ENCODE peak calls at places on chromosomes 6 and 20, in ten cellular contexts. One of them, this sample, is unnamed.

GRCh38 chr20:47761478-47762047 is 23.7 kb downstream of the SULF2 start:
- DNase-seq in NCI-H460: no peak
- DNase-seq in KBM-7: no peak
- DNase-seq in amniotic stem cell: no peak
- DNase-seq in GM13976: no peak
- DNase-seq in stomach: no peak
- DNase-seq in fibroblast of lung: no peak
- DNase-seq in mesenchymal stem cell: no peak
- DNase-seq in NB4: no peak
- DNase-seq in H7: peak; percentile 61
- DNase-seq in this sample: no peak

GRCh38 chr6:42845327-42845694 is 34.1 kb upstream of the RPL7L1 start:
- DNase-seq in NCI-H460: no peak
- DNase-seq in GM13976: no peak
- DNase-seq in amniotic stem cell: no peak
- DNase-seq in KBM-7: no peak
- DNase-seq in fibroblast of lung: no peak
- DNase-seq in mesenchymal stem cell: no peak
- DNase-seq in H7: no peak
- DNase-seq in NB4: no peak
- DNase-seq in stomach: no peak
- DNase-seq in this sample: no peak

GRCh38 chr20:10309326-10309725 is 90.7 kb downstream of the SNAP25 start:
- DNase-seq in KBM-7: no peak
- DNase-seq in mesenchymal stem cell: peak; percentile 81
- DNase-seq in H7: no peak
- DNase-seq in NB4: no peak
- DNase-seq in GM13976: no peak
- DNase-seq in NCI-H460: no peak
- DNase-seq in fibroblast of lung: peak; percentile 99
- DNase-seq in amniotic stem cell: peak; percentile 60
- DNase-seq in stomach: no peak
- DNase-seq in this sample: no peak

GRCh38 chr20:56630086-56630493 is 984 bp downstream of the TFAP2C start:
- DNase-seq in H7: peak; percentile 98
- DNase-seq in NCI-H460: peak; percentile 67
- DNase-seq in KBM-7: peak; percentile 50
- DNase-seq in fibroblast of lung: peak; percentile 72
- DNase-seq in amniotic stem cell: peak; percentile 75
- DNase-seq in GM13976: peak; percentile 51
- DNase-seq in NB4: peak; percentile 91
- DNase-seq in mesenchymal stem cell: peak; percentile 85
- DNase-seq in stomach: peak; percentile 43
- DNase-seq in this sample: no peak

GRCh38 chr20:51185277-51185676 is 162.4 kb upstream of the KCNG1 start:
- DNase-seq in NCI-H460: no peak
- DNase-seq in amniotic stem cell: no peak
- DNase-seq in NB4: no peak
- DNase-seq in mesenchymal stem cell: no peak
- DNase-seq in fibroblast of lung: no peak
- DNase-seq in KBM-7: no peak
- DNase-seq in H7: peak; percentile 18
- DNase-seq in stomach: no peak
- DNase-seq in GM13976: no peak
- DNase-seq in this sample: no peak

GRCh38 chr6:154689654-154690053 is 43.6 kb upstream of the SCAF8 start:
- DNase-seq in stomach: no peak
- DNase-seq in NB4: no peak
- DNase-seq in mesenchymal stem cell: no peak
- DNase-seq in GM13976: no peak
- DNase-seq in NCI-H460: no peak
- DNase-seq in amniotic stem cell: no peak
- DNase-seq in KBM-7: no peak
- DNase-seq in fibroblast of lung: no peak
- DNase-seq in H7: no peak
- DNase-seq in this sample: no peak

GRCh38 chr20:41095110-41095969 is 42.0 kb upstream of the PLCG1 start:
- DNase-seq in KBM-7: peak; percentile 75
- DNase-seq in stomach: peak; percentile 62
- DNase-seq in GM13976: peak; percentile 55
- DNase-seq in NCI-H460: peak; percentile 54
- DNase-seq in fibroblast of lung: peak; percentile 41
- DNase-seq in NB4: peak; percentile 73
- DNase-seq in H7: peak; percentile 61
- DNase-seq in mesenchymal stem cell: peak; percentile 71
- DNase-seq in amniotic stem cell: peak; percentile 53
- DNase-seq in this sample: peak; percentile 74

GRCh38 chr20:8431538-8432434 is 299.7 kb downstream of the PLCB1 start:
- DNase-seq in NB4: no peak
- DNase-seq in fibroblast of lung: no peak
- DNase-seq in NCI-H460: no peak
- DNase-seq in GM13976: no peak
- DNase-seq in stomach: no peak
- DNase-seq in amniotic stem cell: no peak
- DNase-seq in KBM-7: no peak
- DNase-seq in mesenchymal stem cell: no peak
- DNase-seq in H7: no peak
- DNase-seq in this sample: no peak

GRCh38 chr6:36309900-36310299 is 26.8 kb downstream of the BNIP5 start:
- DNase-seq in NB4: no peak
- DNase-seq in fibroblast of lung: no peak
- DNase-seq in stomach: no peak
- DNase-seq in amniotic stem cell: no peak
- DNase-seq in GM13976: no peak
- DNase-seq in H7: no peak
- DNase-seq in mesenchymal stem cell: no peak
- DNase-seq in NCI-H460: no peak
- DNase-seq in KBM-7: no peak
- DNase-seq in this sample: no peak

GRCh38 chr20:49405062-49405683 is 77.3 kb downstream of the KCNB1 start:
- DNase-seq in KBM-7: no peak
- DNase-seq in H7: no peak
- DNase-seq in NB4: no peak
- DNase-seq in NCI-H460: no peak
- DNase-seq in fibroblast of lung: no peak
- DNase-seq in mesenchymal stem cell: no peak
- DNase-seq in amniotic stem cell: no peak
- DNase-seq in stomach: no peak
- DNase-seq in GM13976: no peak
- DNase-seq in this sample: no peak

GRCh38 chr6:137933696-137934095 is 66.6 kb downstream of the TNFAIP3 start:
- DNase-seq in GM13976: no peak
- DNase-seq in mesenchymal stem cell: no peak
- DNase-seq in NB4: no peak
- DNase-seq in H7: no peak
- DNase-seq in amniotic stem cell: no peak
- DNase-seq in NCI-H460: no peak
- DNase-seq in stomach: no peak
- DNase-seq in fibroblast of lung: peak; percentile 82
- DNase-seq in KBM-7: no peak
- DNase-seq in this sample: no peak

GRCh38 chr6:144745434-144745833 is 460.3 kb downstream of the UTRN start:
- DNase-seq in KBM-7: no peak
- DNase-seq in H7: no peak
- DNase-seq in mesenchymal stem cell: no peak
- DNase-seq in NB4: no peak
- DNase-seq in GM13976: no peak
- DNase-seq in amniotic stem cell: no peak
- DNase-seq in fibroblast of lung: no peak
- DNase-seq in NCI-H460: no peak
- DNase-seq in stomach: no peak
- DNase-seq in this sample: no peak

GRCh38 chr20:31671324-31671723 is 33.6 kb downstream of the COX4I2 start:
- DNase-seq in stomach: no peak
- DNase-seq in H7: no peak
- DNase-seq in GM13976: no peak
- DNase-seq in fibroblast of lung: no peak
- DNase-seq in NB4: no peak
- DNase-seq in amniotic stem cell: no peak
- DNase-seq in NCI-H460: no peak
- DNase-seq in KBM-7: no peak
- DNase-seq in mesenchymal stem cell: no peak
- DNase-seq in this sample: no peak

GRCh38 chr6:121247386-121247785 is 86.9 kb downstream of the TBC1D32 start:
- DNase-seq in NB4: no peak
- DNase-seq in GM13976: no peak
- DNase-seq in mesenchymal stem cell: peak; percentile 83
- DNase-seq in fibroblast of lung: peak; percentile 87
- DNase-seq in amniotic stem cell: no peak
- DNase-seq in H7: no peak
- DNase-seq in KBM-7: no peak
- DNase-seq in stomach: no peak
- DNase-seq in NCI-H460: no peak
- DNase-seq in this sample: no peak

GRCh38 chr6:166008441-166009369 is 158.9 kb downstream of the TBXT start:
- DNase-seq in amniotic stem cell: no peak
- DNase-seq in mesenchymal stem cell: peak; percentile 84
- DNase-seq in NB4: no peak
- DNase-seq in fibroblast of lung: peak; percentile 71
- DNase-seq in KBM-7: no peak
- DNase-seq in NCI-H460: peak; percentile 96
- DNase-seq in GM13976: no peak
- DNase-seq in stomach: no peak
- DNase-seq in H7: peak; percentile 78
- DNase-seq in this sample: no peak

GRCh38 chr6:144515761-144516160 is 230.6 kb downstream of the UTRN start:
- DNase-seq in NCI-H460: no peak
- DNase-seq in H7: no peak
- DNase-seq in fibroblast of lung: peak; percentile 11
- DNase-seq in NB4: no peak
- DNase-seq in stomach: no peak
- DNase-seq in mesenchymal stem cell: no peak
- DNase-seq in GM13976: no peak
- DNase-seq in amniotic stem cell: no peak
- DNase-seq in KBM-7: no peak
- DNase-seq in this sample: no peak

GRCh38 chr6:71139249-71139648 is 149.4 kb upstream of the OGFRL1 start:
- DNase-seq in fibroblast of lung: peak; percentile 76
- DNase-seq in NB4: no peak
- DNase-seq in amniotic stem cell: no peak
- DNase-seq in NCI-H460: no peak
- DNase-seq in KBM-7: no peak
- DNase-seq in GM13976: no peak
- DNase-seq in stomach: no peak
- DNase-seq in mesenchymal stem cell: peak; percentile 45
- DNase-seq in H7: no peak
- DNase-seq in this sample: no peak

GRCh38 chr6:105269390-105269789 is 89.6 kb upstream of the POPDC3 start:
- DNase-seq in NCI-H460: no peak
- DNase-seq in H7: no peak
- DNase-seq in KBM-7: no peak
- DNase-seq in GM13976: no peak
- DNase-seq in fibroblast of lung: no peak
- DNase-seq in amniotic stem cell: no peak
- DNase-seq in stomach: no peak
- DNase-seq in NB4: no peak
- DNase-seq in mesenchymal stem cell: no peak
- DNase-seq in this sample: no peak

GRCh38 chr20:41304002-41304401 is 13.5 kb downstream of the ZHX3 start:
- DNase-seq in amniotic stem cell: no peak
- DNase-seq in NB4: no peak
- DNase-seq in NCI-H460: no peak
- DNase-seq in KBM-7: peak; percentile 50
- DNase-seq in H7: no peak
- DNase-seq in mesenchymal stem cell: no peak
- DNase-seq in stomach: no peak
- DNase-seq in GM13976: no peak
- DNase-seq in fibroblast of lung: no peak
- DNase-seq in this sample: no peak

GRCh38 chr6:54135665-54136370 is 24.6 kb downstream of the MLIP start:
- DNase-seq in fibroblast of lung: peak; percentile 73
- DNase-seq in H7: no peak
- DNase-seq in amniotic stem cell: no peak
- DNase-seq in mesenchymal stem cell: peak; percentile 47
- DNase-seq in GM13976: no peak
- DNase-seq in KBM-7: no peak
- DNase-seq in stomach: no peak
- DNase-seq in NB4: no peak
- DNase-seq in NCI-H460: peak; percentile 31
- DNase-seq in this sample: no peak

GRCh38 chr6:137637161-137637560 is 143.0 kb upstream of the OLIG3 start:
- DNase-seq in mesenchymal stem cell: peak; percentile 95
- DNase-seq in KBM-7: peak; percentile 17
- DNase-seq in H7: no peak
- DNase-seq in NB4: peak; percentile 78
- DNase-seq in stomach: no peak
- DNase-seq in NCI-H460: peak; percentile 11
- DNase-seq in fibroblast of lung: peak; percentile 99
- DNase-seq in amniotic stem cell: peak; percentile 63
- DNase-seq in GM13976: no peak
- DNase-seq in this sample: peak; percentile 82

GRCh38 chr6:168968228-168968627 is 285.4 kb downstream of the THBS2 start:
- DNase-seq in NCI-H460: no peak
- DNase-seq in mesenchymal stem cell: peak; percentile 10
- DNase-seq in stomach: no peak
- DNase-seq in fibroblast of lung: peak; percentile 91
- DNase-seq in GM13976: no peak
- DNase-seq in H7: no peak
- DNase-seq in NB4: peak; percentile 25
- DNase-seq in amniotic stem cell: peak; percentile 14
- DNase-seq in KBM-7: peak; percentile 84
- DNase-seq in this sample: no peak

GRCh38 chr6:167151648-167152047 is 6.1 kb downstream of the GPR31 start:
- DNase-seq in mesenchymal stem cell: no peak
- DNase-seq in KBM-7: no peak
- DNase-seq in amniotic stem cell: no peak
- DNase-seq in GM13976: no peak
- DNase-seq in fibroblast of lung: no peak
- DNase-seq in NCI-H460: no peak
- DNase-seq in H7: no peak
- DNase-seq in stomach: no peak
- DNase-seq in NB4: peak; percentile 46
- DNase-seq in this sample: no peak

GRCh38 chr6:117555882-117556498 is 46.3 kb downstream of the GOPC start:
- DNase-seq in stomach: peak; percentile 66
- DNase-seq in H7: no peak
- DNase-seq in NCI-H460: peak; percentile 28
- DNase-seq in mesenchymal stem cell: peak; percentile 54
- DNase-seq in KBM-7: peak; percentile 47
- DNase-seq in fibroblast of lung: no peak
- DNase-seq in amniotic stem cell: no peak
- DNase-seq in NB4: peak; percentile 53
- DNase-seq in GM13976: no peak
- DNase-seq in this sample: peak; percentile 64

GRCh38 chr6:99492137-99492536 is 23.1 kb downstream of the USP45 start:
- DNase-seq in KBM-7: no peak
- DNase-seq in NB4: no peak
- DNase-seq in amniotic stem cell: no peak
- DNase-seq in mesenchymal stem cell: no peak
- DNase-seq in stomach: no peak
- DNase-seq in H7: no peak
- DNase-seq in fibroblast of lung: no peak
- DNase-seq in NCI-H460: no peak
- DNase-seq in GM13976: no peak
- DNase-seq in this sample: no peak

GRCh38 chr20:62792182-62792939 is 3.9 kb upstream of the MRGBP start:
- DNase-seq in stomach: no peak
- DNase-seq in GM13976: no peak
- DNase-seq in fibroblast of lung: peak; percentile 74
- DNase-seq in KBM-7: no peak
- DNase-seq in amniotic stem cell: no peak
- DNase-seq in mesenchymal stem cell: peak; percentile 87
- DNase-seq in H7: no peak
- DNase-seq in NCI-H460: no peak
- DNase-seq in NB4: no peak
- DNase-seq in this sample: no peak

GRCh38 chr6:16205377-16206144 is 32.8 kb upstream of the GMPR start:
- DNase-seq in GM13976: peak; percentile 64
- DNase-seq in NB4: peak; percentile 88
- DNase-seq in stomach: no peak
- DNase-seq in KBM-7: peak; percentile 69
- DNase-seq in amniotic stem cell: peak; percentile 80
- DNase-seq in NCI-H460: no peak
- DNase-seq in H7: no peak
- DNase-seq in fibroblast of lung: peak; percentile 95
- DNase-seq in mesenchymal stem cell: peak; percentile 99
- DNase-seq in this sample: no peak

GRCh38 chr6:29828471-29828797 is 809 bp downstream of the HLA-G start:
- DNase-seq in fibroblast of lung: no peak
- DNase-seq in amniotic stem cell: no peak
- DNase-seq in mesenchymal stem cell: no peak
- DNase-seq in GM13976: no peak
- DNase-seq in stomach: no peak
- DNase-seq in H7: peak; percentile 87
- DNase-seq in NCI-H460: no peak
- DNase-seq in NB4: no peak
- DNase-seq in KBM-7: no peak
- DNase-seq in this sample: no peak